ENCODE peak calls at places on chromosomes 6 and 20, in nine cellular contexts. T, R, E, F, D, K, V, Y and P are unnamed samples.

GRCh38 chr20:19026121-19026878 is 186.1 kb upstream of the SLC24A3 start:
- DNase-seq in V (peak; percentile 33), E (no peak), R (no peak), K (no peak), D (no peak), T (no peak), Y (no peak), F (no peak), P (no peak)

GRCh38 chr6:139777202-139777970 is 402.9 kb upstream of the CITED2 start:
- DNase-seq in K (no peak), F (no peak), D (no peak), Y (peak; percentile 16), R (no peak), T (no peak), E (no peak), V (no peak), P (no peak)

GRCh38 chr6:135449246-135449645 is 48.3 kb downstream of the AHI1 start:
- DNase-seq in D (no peak), E (no peak), Y (no peak), T (no peak), F (no peak), V (no peak), K (no peak), R (no peak), P (no peak)

GRCh38 chr20:36173451-36173933 is 19.0 kb downstream of the EPB41L1 start:
- DNase-seq in T (peak; percentile 88), E (no peak), V (no peak), R (no peak), F (peak; percentile 33), D (no peak), K (peak; percentile 60), Y (peak; percentile 43), P (no peak)

GRCh38 chr6:109284675-109285074 is 97.6 kb downstream of the CD164 start:
- DNase-seq in V (no peak), F (no peak), T (no peak), E (no peak), Y (peak; percentile 39), K (no peak), D (no peak), R (no peak), P (no peak)

GRCh38 chr6:153790881-153791473 is 248.1 kb upstream of the OPRM1 start:
- DNase-seq in D (peak; percentile 37), R (peak; percentile 15), E (peak; percentile 10), V (no peak), T (peak; percentile 68), F (no peak), Y (no peak), K (peak; percentile 6), P (no peak)

GRCh38 chr20:25573288-25574251 is 11.8 kb downstream of the NINL start:
- DNase-seq in F (no peak), T (no peak), E (no peak), R (no peak), V (no peak), D (no peak), Y (no peak), K (no peak), P (no peak)

GRCh38 chr20:37336369-37337207 is 9.4 kb upstream of the SRC start:
- DNase-seq in V (peak; percentile 94), E (no peak), K (peak; percentile 79), D (no peak), T (peak; percentile 59), R (no peak), F (peak; percentile 91), Y (peak; percentile 70), P (no peak)

GRCh38 chr6:13307508-13307995 is 20.8 kb downstream of the TBC1D7 start:
- DNase-seq in R (no peak), T (no peak), Y (no peak), K (no peak), E (peak; percentile 87), V (no peak), F (peak; percentile 16), D (no peak), P (no peak)

DNA sequence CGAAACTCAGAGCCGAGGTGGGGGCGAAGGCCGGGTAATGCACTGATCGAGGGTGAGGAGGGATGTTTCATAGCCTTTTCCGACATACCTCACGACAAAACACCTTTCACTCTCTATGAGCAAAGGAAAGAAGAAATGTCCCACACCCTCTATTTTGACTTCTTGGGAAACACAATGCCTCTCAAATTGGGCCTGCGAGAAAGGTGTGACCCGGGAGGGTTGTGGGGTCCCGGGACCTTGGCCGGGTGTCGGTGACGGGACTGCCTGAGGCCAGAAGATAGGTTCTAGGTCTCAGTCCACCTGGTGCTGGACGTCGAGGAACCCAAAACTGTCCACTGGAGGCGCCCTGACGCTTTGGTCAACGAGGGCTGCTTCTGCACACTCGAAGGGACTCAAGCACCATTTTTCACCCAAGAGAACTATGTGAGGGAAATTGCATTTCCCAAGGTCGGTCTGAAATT is 41.1 kb upstream of the OSTM1 start:
- DNase-seq in E (peak; percentile 76), Y (peak; percentile 46), R (peak; percentile 41), F (peak; percentile 56), T (peak; percentile 80), K (peak; percentile 77), V (no peak), D (peak; percentile 47), P (no peak)
- TF ChIP-seq CTCF in E (peak; percentile 54), Y (peak; percentile 65), R (peak; percentile 71), F (peak; percentile 23), T (peak; percentile 61), K (peak; percentile 65), V (peak; percentile 23), D (peak; percentile 72), P (peak; percentile 93)

DNA sequence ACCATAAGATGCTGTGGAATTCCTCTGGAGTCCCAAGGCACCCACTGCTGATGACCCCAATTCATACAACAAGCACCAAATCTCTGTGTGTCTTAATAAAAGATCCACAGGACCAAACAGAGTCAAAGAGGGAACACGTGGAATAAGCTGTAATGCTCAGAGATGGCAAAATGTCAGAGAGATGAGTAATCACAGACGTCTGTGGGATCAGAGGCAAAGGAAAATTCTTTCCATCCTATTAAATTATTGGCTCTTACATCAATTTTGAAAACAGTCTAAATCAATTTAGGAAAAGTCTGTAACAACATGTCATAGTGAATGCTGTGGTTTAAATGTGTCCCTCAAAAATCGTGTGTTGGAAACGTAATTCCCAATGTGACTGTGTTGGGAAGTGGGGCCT is 17.5 kb upstream of the SAMD3 start:
- DNase-seq in F (no peak), D (no peak), E (no peak), V (no peak), K (no peak), T (no peak), R (no peak), Y (no peak), P (no peak)
- TF ChIP-seq REST in F (no peak), D (no peak), E (no peak), V (no peak), K (no peak), T (no peak), R (no peak), Y (no peak), P (no peak)

GRCh38 chr6:43457643-43458042 is 2.3 kb upstream of the DLK2 start:
- DNase-seq in T (no peak), R (no peak), F (no peak), K (no peak), V (no peak), D (no peak), Y (no peak), E (peak; percentile 16), P (no peak)
- TF ChIP-seq CTCF in T (peak; percentile 31), R (peak; percentile 37), F (no peak), K (peak; percentile 23), V (no peak), D (peak; percentile 41), Y (no peak), E (peak; percentile 38), P (peak; percentile 81)

DNA sequence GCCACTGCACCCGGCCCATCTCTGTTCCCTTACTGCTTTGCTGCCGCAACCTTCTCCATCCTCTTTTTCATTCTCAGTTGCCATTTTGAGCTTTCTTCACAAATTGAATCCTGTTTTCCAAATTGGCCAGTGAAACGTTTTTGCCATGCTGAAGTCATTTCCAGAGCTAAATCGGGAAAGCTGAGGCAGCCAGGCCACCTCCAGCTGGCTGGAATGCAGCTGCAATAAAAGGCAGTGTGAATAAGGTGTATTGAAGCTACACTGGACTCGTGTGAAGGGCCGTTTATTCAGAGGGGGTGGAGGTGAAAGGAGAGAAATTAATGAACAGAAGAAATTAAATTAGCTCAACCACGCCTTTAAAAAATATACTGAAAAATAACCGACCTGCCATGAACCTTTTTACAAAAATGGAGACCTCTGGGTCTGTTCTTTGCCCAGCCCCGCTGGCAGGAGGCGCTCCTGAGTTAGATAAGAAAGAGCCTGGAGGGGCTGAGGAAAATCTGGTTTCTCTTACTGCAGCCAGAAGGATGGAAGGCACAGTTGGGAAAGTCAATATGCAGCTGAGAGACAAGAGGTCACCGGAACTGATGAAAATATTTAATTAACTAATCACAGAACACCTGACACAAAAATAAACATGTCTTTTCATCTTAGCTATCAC is 283.9 kb downstream of the FOXC1 start:
- DNase-seq in T (peak; percentile 69), F (no peak), E (no peak), D (no peak), Y (peak; percentile 18), V (no peak), K (no peak), R (no peak), P (no peak)
- TF ChIP-seq REST in T (no peak), F (no peak), E (no peak), D (no peak), Y (no peak), V (no peak), K (no peak), R (no peak), P (no peak)

GRCh38 chr6:112879920-112880413 is 532.8 kb downstream of the RFPL4B start:
- DNase-seq in E (peak; percentile 5), K (no peak), R (no peak), F (no peak), V (no peak), D (peak; percentile 85), T (peak; percentile 66), Y (peak; percentile 77), P (no peak)

GRCh38 chr6:112881828-112882227 is 534.7 kb downstream of the RFPL4B start:
- DNase-seq in V (no peak), K (no peak), R (no peak), E (no peak), F (no peak), Y (no peak), D (no peak), T (no peak), P (no peak)

GRCh38 chr6:112881027-112881426 is 533.9 kb downstream of the RFPL4B start:
- DNase-seq in V (no peak), F (no peak), T (no peak), E (no peak), R (no peak), K (no peak), D (no peak), Y (peak; percentile 20), P (no peak)

GRCh38 chr6:112882381-112882780 is 535.3 kb downstream of the RFPL4B start:
- DNase-seq in V (no peak), K (no peak), E (no peak), Y (no peak), D (no peak), R (no peak), T (no peak), F (no peak), P (no peak)

GRCh38 chr6:112883095-112883494 is 536.0 kb downstream of the RFPL4B start:
- DNase-seq in V (no peak), D (no peak), F (no peak), Y (no peak), E (no peak), K (no peak), R (no peak), T (no peak), P (no peak)
- TF ChIP-seq CTCF in V (no peak), D (no peak), F (no peak), Y (no peak), E (no peak), K (no peak), R (no peak), T (no peak), P (no peak)

GRCh38 chr20:49045440-49046086 is 549 bp upstream of the CSE1L start:
- DNase-seq in Y (peak; percentile 24), T (peak; percentile 49), K (peak; percentile 25), D (peak; percentile 29), V (no peak), F (peak; percentile 79), R (no peak), E (no peak), P (no peak)
- TF ChIP-seq REST in Y (no peak), T (no peak), K (no peak), D (no peak), V (no peak), F (no peak), R (no peak), E (no peak), P (no peak)